ENCODE peak calls at places on chromosomes 13 and 19, in seven cellular contexts. One of them, this sample, is unnamed.

GRCh38 chr19:1863638-1864479 is 480 bp upstream of the KLF16 start:
- DNase-seq in effector memory CD4-positive, alpha-beta T cell: peak; percentile 87
- DNase-seq in testis: peak; percentile 92
- DNase-seq in thoracic aorta: peak; percentile 70
- DNase-seq in GM23248: peak; percentile 97
- DNase-seq in MM.1S: peak; percentile 97
- DNase-seq in DND-41: peak; percentile 94
- DNase-seq in this sample: peak; percentile 86

GRCh38 chr19:39951686-39952085 is 17.3 kb upstream of the FCGBP start:
- DNase-seq in MM.1S: no peak
- DNase-seq in testis: no peak
- DNase-seq in thoracic aorta: no peak
- DNase-seq in effector memory CD4-positive, alpha-beta T cell: no peak
- DNase-seq in DND-41: peak; percentile 2
- DNase-seq in GM23248: peak; percentile 68
- DNase-seq in this sample: no peak

GRCh38 chr19:9523885-9524474 is 14.5 kb downstream of the ZNF426 start:
- DNase-seq in testis: no peak
- DNase-seq in MM.1S: no peak
- DNase-seq in GM23248: peak; percentile 11
- DNase-seq in effector memory CD4-positive, alpha-beta T cell: no peak
- DNase-seq in DND-41: no peak
- DNase-seq in thoracic aorta: no peak
- DNase-seq in this sample: no peak

GRCh38 chr13:105817498-105817897 is 718.0 kb downstream of the EFNB2 start:
- DNase-seq in effector memory CD4-positive, alpha-beta T cell: no peak
- DNase-seq in thoracic aorta: no peak
- DNase-seq in MM.1S: no peak
- DNase-seq in DND-41: no peak
- DNase-seq in testis: no peak
- DNase-seq in GM23248: no peak
- DNase-seq in this sample: no peak

GRCh38 chr13:44052843-44053607 is 173.3 kb downstream of the LACC1 start:
- DNase-seq in thoracic aorta: peak; percentile 7
- DNase-seq in effector memory CD4-positive, alpha-beta T cell: no peak
- DNase-seq in MM.1S: no peak
- DNase-seq in GM23248: peak; percentile 10
- DNase-seq in testis: peak; percentile 21
- DNase-seq in DND-41: no peak
- DNase-seq in this sample: peak; percentile 76

GRCh38 chr13:77781804-77782203 is 84.3 kb downstream of the SLAIN1 start:
- DNase-seq in effector memory CD4-positive, alpha-beta T cell: no peak
- DNase-seq in GM23248: no peak
- DNase-seq in testis: no peak
- DNase-seq in MM.1S: no peak
- DNase-seq in DND-41: no peak
- DNase-seq in thoracic aorta: no peak
- DNase-seq in this sample: no peak

GRCh38 chr13:111845621-111846351 is 221.2 kb upstream of the SOX1 start:
- DNase-seq in MM.1S: no peak
- DNase-seq in effector memory CD4-positive, alpha-beta T cell: no peak
- DNase-seq in thoracic aorta: no peak
- DNase-seq in testis: no peak
- DNase-seq in DND-41: no peak
- DNase-seq in GM23248: no peak
- DNase-seq in this sample: peak; percentile 35

GRCh38 chr13:100828226-100828625 is 153.6 kb upstream of the TMTC4 start:
- DNase-seq in GM23248: no peak
- DNase-seq in effector memory CD4-positive, alpha-beta T cell: no peak
- DNase-seq in DND-41: no peak
- DNase-seq in testis: no peak
- DNase-seq in MM.1S: no peak
- DNase-seq in thoracic aorta: no peak
- DNase-seq in this sample: no peak

GRCh38 chr19:12200020-12200419 is 37.1 kb downstream of the ZNF136 start:
- DNase-seq in DND-41: no peak
- DNase-seq in effector memory CD4-positive, alpha-beta T cell: no peak
- DNase-seq in GM23248: no peak
- DNase-seq in MM.1S: no peak
- DNase-seq in testis: no peak
- DNase-seq in thoracic aorta: no peak
- DNase-seq in this sample: no peak

GRCh38 chr13:67308004-67308772 is 78.1 kb upstream of the PCDH9 start:
- DNase-seq in testis: no peak
- DNase-seq in MM.1S: peak; percentile 40
- DNase-seq in thoracic aorta: no peak
- DNase-seq in DND-41: no peak
- DNase-seq in GM23248: no peak
- DNase-seq in effector memory CD4-positive, alpha-beta T cell: no peak
- DNase-seq in this sample: no peak

DNA sequence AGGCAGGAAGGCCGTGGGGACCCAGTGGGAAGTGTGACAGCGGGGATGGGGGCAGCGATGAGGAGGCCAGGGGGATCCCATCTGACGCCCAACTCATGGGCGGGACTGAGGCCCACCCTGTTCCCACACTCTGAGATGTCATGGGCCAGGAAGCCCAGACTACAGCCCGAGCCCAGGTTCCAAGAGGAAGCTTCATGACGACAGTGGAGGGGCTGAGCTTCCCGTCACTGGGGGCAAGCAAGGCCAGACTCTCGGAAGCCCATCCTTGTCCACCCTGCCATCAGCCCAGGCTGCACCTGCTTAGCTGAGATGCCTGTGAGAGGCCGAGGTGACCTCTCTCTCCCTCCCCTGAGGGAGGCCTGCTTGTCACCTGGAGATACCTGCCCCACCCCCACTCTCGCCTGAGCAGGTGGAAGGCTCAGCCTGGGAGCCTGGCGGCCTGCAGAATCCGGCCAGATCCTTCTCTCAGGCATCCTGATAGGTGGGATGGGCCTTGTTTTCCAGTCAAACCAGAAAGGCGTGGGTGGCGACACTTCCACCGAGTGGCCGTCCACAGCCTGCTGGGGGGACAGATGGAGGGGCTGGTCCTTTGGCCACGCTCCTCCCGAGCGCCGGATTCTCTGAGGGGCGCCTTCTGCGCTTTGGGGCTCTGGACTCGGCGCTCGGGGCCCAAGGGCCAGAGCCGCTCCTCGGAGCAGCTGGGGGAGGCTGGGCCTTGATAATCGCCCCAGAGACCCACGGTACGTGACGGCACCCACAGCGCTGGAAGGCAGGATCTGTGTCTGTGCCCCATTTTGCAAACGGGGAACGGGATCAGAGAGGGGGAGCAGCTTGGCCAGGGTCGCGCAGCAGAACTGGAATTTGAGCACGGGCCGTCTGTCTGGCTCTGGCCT is 4.8 kb downstream of the ZBTB7A start:
- DNase-seq in effector memory CD4-positive, alpha-beta T cell: no peak
- DNase-seq in MM.1S: no peak
- DNase-seq in testis: no peak
- DNase-seq in GM23248: peak; percentile 39
- DNase-seq in DND-41: no peak
- DNase-seq in thoracic aorta: no peak
- DNase-seq in this sample: no peak
- H3K4me1 ChIP-seq in effector memory CD4-positive, alpha-beta T cell: peaks cover 70% of the 10 kb centered on the region
- H3K4me1 ChIP-seq in MM.1S: no peaks in the 10 kb centered on the region
- H3K4me1 ChIP-seq in testis: peaks cover 63% of the 10 kb centered on the region
- H3K4me1 ChIP-seq in GM23248: peaks cover 51% of the 10 kb centered on the region
- H3K4me1 ChIP-seq in DND-41: peaks cover 27% of the 10 kb centered on the region
- H3K4me1 ChIP-seq in thoracic aorta: peaks cover 67% of the 10 kb centered on the region
- H3K4me1 ChIP-seq in this sample: peaks cover 67% of the 10 kb centered on the region

DNA sequence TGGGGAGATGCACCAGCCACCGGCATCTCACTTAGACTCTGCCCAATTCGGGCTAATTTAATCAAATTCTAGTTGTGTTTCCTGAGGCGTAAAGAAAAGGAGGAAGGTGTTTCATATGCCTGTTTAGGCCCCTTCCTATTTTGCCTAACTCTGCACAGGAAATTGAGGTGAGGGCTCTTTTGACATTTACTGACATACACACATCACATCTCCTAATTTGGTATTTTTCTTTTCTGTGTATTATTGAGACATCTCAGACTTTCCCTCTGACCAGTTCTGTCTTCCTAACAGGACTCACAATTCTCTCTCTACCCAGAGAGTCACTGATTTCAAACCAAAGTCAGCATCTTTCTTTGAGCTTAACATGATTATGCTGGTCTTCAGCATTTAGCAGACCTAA is 7.9 kb downstream of the CEACAM3 start:
- DNase-seq in testis: no peak
- DNase-seq in thoracic aorta: no peak
- DNase-seq in MM.1S: no peak
- DNase-seq in DND-41: no peak
- DNase-seq in effector memory CD4-positive, alpha-beta T cell: no peak
- DNase-seq in GM23248: no peak
- DNase-seq in this sample: no peak
- H3K4me3 ChIP-seq in testis: no peak overlapping the region
- H3K4me3 ChIP-seq in thoracic aorta: no peak overlapping the region
- H3K4me3 ChIP-seq in MM.1S: no peak overlapping the region
- H3K4me3 ChIP-seq in DND-41: no peak overlapping the region
- H3K4me3 ChIP-seq in effector memory CD4-positive, alpha-beta T cell: no peak overlapping the region
- H3K4me3 ChIP-seq in GM23248: no peak overlapping the region
- H3K4me3 ChIP-seq in this sample: no peak overlapping the region

GRCh38 chr13:41621716-41622508 is 164.6 kb downstream of the RGCC start:
- DNase-seq in DND-41: no peak
- DNase-seq in thoracic aorta: no peak
- DNase-seq in GM23248: peak; percentile 39
- DNase-seq in effector memory CD4-positive, alpha-beta T cell: no peak
- DNase-seq in testis: no peak
- DNase-seq in MM.1S: no peak
- DNase-seq in this sample: no peak

GRCh38 chr13:41627425-41627824 is 170.1 kb downstream of the RGCC start:
- DNase-seq in effector memory CD4-positive, alpha-beta T cell: no peak
- DNase-seq in MM.1S: no peak
- DNase-seq in testis: no peak
- DNase-seq in thoracic aorta: no peak
- DNase-seq in DND-41: no peak
- DNase-seq in GM23248: no peak
- DNase-seq in this sample: no peak

DNA sequence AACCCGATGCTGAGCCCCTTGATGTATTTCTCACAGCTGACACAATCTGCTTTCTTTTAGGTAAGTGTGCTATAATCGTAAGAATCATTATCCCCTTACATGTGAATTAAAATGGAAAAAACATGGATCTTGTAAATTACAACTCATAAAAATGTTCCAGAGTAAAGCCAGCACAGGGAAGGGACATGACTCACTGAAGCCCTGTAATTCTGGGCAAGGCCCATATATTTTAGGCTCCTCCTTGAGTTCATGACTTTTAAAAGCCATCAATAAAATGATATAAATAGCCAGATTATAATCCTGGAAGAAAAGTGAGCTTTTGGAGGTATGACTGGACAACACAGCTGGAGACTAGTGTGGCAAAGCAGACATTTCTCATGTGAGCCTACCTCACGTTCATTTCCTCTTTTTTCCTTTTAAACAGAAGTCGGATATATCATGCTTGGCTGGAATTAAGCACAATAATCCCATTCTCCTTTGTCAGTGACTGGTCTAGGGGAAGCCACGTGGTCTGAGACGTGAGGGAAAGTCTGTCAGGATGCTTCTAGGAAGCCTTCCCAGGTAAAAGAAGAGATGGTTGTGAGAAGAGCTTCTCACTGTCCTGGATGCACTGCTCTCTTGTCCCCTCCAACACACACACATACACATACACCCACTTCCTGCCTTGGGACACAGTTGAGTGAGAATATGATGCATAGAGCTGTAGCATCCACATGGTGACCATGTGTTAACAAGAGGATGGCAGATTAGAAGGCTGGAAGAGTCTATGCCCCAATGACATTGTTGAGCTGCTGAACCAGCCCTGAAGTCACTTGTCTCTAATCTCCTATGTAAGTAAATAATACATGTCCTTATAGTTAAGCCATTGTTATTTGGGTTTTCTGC is 165.4 kb downstream of the RGCC start:
- DNase-seq in effector memory CD4-positive, alpha-beta T cell: no peak
- DNase-seq in MM.1S: no peak
- DNase-seq in DND-41: no peak
- DNase-seq in GM23248: peak; percentile 86
- DNase-seq in thoracic aorta: no peak
- DNase-seq in testis: no peak
- DNase-seq in this sample: no peak
- H3K4me1 ChIP-seq in effector memory CD4-positive, alpha-beta T cell: no peaks in the 10 kb centered on the region
- H3K4me1 ChIP-seq in MM.1S: no peaks in the 10 kb centered on the region
- H3K4me1 ChIP-seq in DND-41: no peaks in the 10 kb centered on the region
- H3K4me1 ChIP-seq in GM23248: peaks cover 22% of the 10 kb centered on the region
- H3K4me1 ChIP-seq in thoracic aorta: peaks cover 20% of the 10 kb centered on the region
- H3K4me1 ChIP-seq in testis: no peaks in the 10 kb centered on the region
- H3K4me1 ChIP-seq in this sample: peaks cover 9% of the 10 kb centered on the region

GRCh38 chr13:51645154-51645650 is 60.9 kb downstream of the WDFY2 start:
- DNase-seq in thoracic aorta: no peak
- DNase-seq in effector memory CD4-positive, alpha-beta T cell: peak; percentile 27
- DNase-seq in MM.1S: no peak
- DNase-seq in GM23248: peak; percentile 95
- DNase-seq in DND-41: peak; percentile 12
- DNase-seq in testis: no peak
- DNase-seq in this sample: no peak

GRCh38 chr13:51644649-51645048 is 60.4 kb downstream of the WDFY2 start:
- DNase-seq in testis: no peak
- DNase-seq in GM23248: peak; percentile 75
- DNase-seq in DND-41: no peak
- DNase-seq in effector memory CD4-positive, alpha-beta T cell: no peak
- DNase-seq in thoracic aorta: no peak
- DNase-seq in MM.1S: no peak
- DNase-seq in this sample: no peak

GRCh38 chr13:51643882-51644281 is 59.6 kb downstream of the WDFY2 start:
- DNase-seq in DND-41: no peak
- DNase-seq in effector memory CD4-positive, alpha-beta T cell: no peak
- DNase-seq in thoracic aorta: no peak
- DNase-seq in MM.1S: no peak
- DNase-seq in GM23248: peak; percentile 94
- DNase-seq in testis: no peak
- DNase-seq in this sample: no peak

GRCh38 chr13:51646041-51646670 is 61.9 kb downstream of the WDFY2 start:
- DNase-seq in GM23248: no peak
- DNase-seq in thoracic aorta: no peak
- DNase-seq in DND-41: no peak
- DNase-seq in testis: no peak
- DNase-seq in MM.1S: no peak
- DNase-seq in effector memory CD4-positive, alpha-beta T cell: no peak
- DNase-seq in this sample: no peak

DNA sequence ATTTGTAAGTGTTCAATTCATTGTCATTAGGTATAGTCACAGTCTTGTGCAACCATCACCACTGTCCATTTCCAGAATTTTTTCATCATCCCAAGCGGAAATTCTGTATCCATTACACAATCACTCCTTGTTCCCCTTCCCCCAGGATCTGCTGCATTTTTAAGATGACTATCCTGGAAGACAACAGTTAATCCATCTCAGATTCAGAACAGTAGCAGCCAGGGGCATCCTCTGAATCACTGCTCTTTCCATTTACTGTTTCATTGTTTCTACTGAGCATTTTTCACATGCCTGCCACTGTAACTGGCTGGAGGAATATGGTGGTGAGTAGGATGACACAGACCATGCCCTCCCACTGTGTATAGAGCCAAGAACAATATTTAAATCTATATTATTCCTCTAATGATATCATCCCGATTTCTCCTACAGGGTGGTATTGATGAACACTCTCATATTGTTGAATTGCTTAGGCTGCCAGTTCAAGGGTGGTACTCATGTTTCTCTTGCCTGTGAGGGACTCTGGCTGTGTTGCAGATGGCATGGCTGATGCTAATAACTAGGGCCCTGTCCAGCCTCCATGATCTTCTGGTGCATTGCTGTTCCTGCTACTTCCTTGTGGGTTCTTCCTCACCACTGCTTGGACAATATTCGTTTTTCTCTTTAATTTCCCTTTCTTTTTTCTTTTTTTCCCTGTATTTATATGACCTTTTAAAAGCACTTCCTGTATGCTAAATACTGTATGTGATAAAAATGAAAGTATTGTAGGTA is 59.0 kb downstream of the WDFY2 start:
- DNase-seq in testis: no peak
- DNase-seq in effector memory CD4-positive, alpha-beta T cell: no peak
- DNase-seq in DND-41: no peak
- DNase-seq in GM23248: peak; percentile 94
- DNase-seq in MM.1S: no peak
- DNase-seq in thoracic aorta: no peak
- DNase-seq in this sample: no peak
- H3K4me3 ChIP-seq in testis: no peak overlapping the region
- H3K4me3 ChIP-seq in effector memory CD4-positive, alpha-beta T cell: no peak overlapping the region
- H3K4me3 ChIP-seq in DND-41: no peak overlapping the region
- H3K4me3 ChIP-seq in GM23248: peak overlapping the region; percentile 64
- H3K4me3 ChIP-seq in MM.1S: no peak overlapping the region
- H3K4me3 ChIP-seq in thoracic aorta: no peak overlapping the region
- H3K4me3 ChIP-seq in this sample: no peak overlapping the region